ENCODE peak calls at places on chromosome 13, in seven cellular contexts. Z is mesendoderm, W is IMR-90, X is mesenchymal stem cell, B is H9, S is neuronal stem cell, L is H1. D is an unnamed sample.

GRCh38 chr13:110246530-110246929 is 60.4 kb downstream of the COL4A1 start:
- DNase-seq in W (no peak), Z (no peak), B (no peak), L (peak), S (no peak), X (no peak), D (no peak)

GRCh38 chr13:32309812-32310706 is 5.1 kb downstream of the ZAR1L start:
- DNase-seq in L (peak), B (peak), X (peak), Z (peak), S (peak), W (peak), D (peak)

GRCh38 chr13:83937579-83937978 is 55.3 kb upstream of the SLITRK1 start:
- DNase-seq in B (no peak), X (no peak), Z (no peak), W (no peak), L (no peak), S (no peak), D (no peak)

GRCh38 chr13:28329395-28330158 is 165.4 kb downstream of the FLT1 start:
- DNase-seq in X (peak), W (peak), B (no peak), Z (no peak), L (no peak), S (no peak), D (peak)

GRCh38 chr13:108595416-108596257 is 33.8 kb upstream of the MYO16 start:
- DNase-seq in X (no peak), L (no peak), W (no peak), B (no peak), Z (peak), S (no peak), D (no peak)

GRCh38 chr13:49620170-49620621 is 8.1 kb upstream of the ARL11 start:
- DNase-seq in X (no peak), B (no peak), Z (no peak), L (no peak), S (no peak), W (no peak), D (no peak)

GRCh38 chr13:95403349-95404140 is 102.3 kb upstream of the ABCC4 start:
- DNase-seq in X (peak), S (peak), Z (peak), W (no peak), L (peak), B (peak), D (no peak)

GRCh38 chr13:89457977-89458376 is 1786.8 kb downstream of the SLITRK5 start:
- DNase-seq in L (no peak), B (no peak), X (peak), Z (peak), W (peak), S (no peak), D (peak)

GRCh38 chr13:47188802-47189201 is 291.9 kb upstream of the HTR2A start:
- DNase-seq in Z (peak), L (no peak), S (no peak), B (no peak), X (peak), W (peak), D (peak)

GRCh38 chr13:113827021-113827420 is 36.9 kb downstream of the GAS6 start:
- DNase-seq in Z (no peak), X (no peak), B (no peak), S (no peak), L (no peak), W (no peak), D (no peak)

GRCh38 chr13:49935171-49936084 is 712 bp downstream of the SPRYD7 start:
- DNase-seq in W (peak), X (peak), L (no peak), Z (peak), B (peak), S (peak), D (peak)

GRCh38 chr13:95509521-95510315 is 42.8 kb upstream of the CLDN10 start:
- DNase-seq in X (peak), L (no peak), S (no peak), Z (peak), W (peak), B (no peak), D (no peak)

GRCh38 chr13:20721454-20722357 is 18.2 kb downstream of the IL17D start:
- DNase-seq in Z (peak), X (peak), B (peak), S (no peak), L (peak), W (peak), D (peak)

GRCh38 chr13:35882722-35883497 is 248.3 kb downstream of the DCLK1 start:
- DNase-seq in L (no peak), B (no peak), Z (no peak), S (no peak), X (peak), W (peak), D (no peak)

GRCh38 chr13:45546410-45546765 is 69.2 kb downstream of the ERICH6B start:
- DNase-seq in S (no peak), X (no peak), L (no peak), W (no peak), B (no peak), Z (no peak), D (peak)

GRCh38 chr13:84255226-84255625 is 373.0 kb upstream of the SLITRK1 start:
- DNase-seq in S (no peak), X (no peak), W (no peak), Z (no peak), L (no peak), B (no peak), D (no peak)

GRCh38 chr13:99403458-99403971 is 96.3 kb upstream of the GPR183 start:
- DNase-seq in L (no peak), W (no peak), Z (no peak), S (no peak), X (no peak), B (no peak), D (no peak)

GRCh38 chr13:52646967-52647366 is 4.7 kb downstream of the HNRNPA1L2 start:
- DNase-seq in L (no peak), S (no peak), W (no peak), B (no peak), X (no peak), Z (no peak), D (no peak)
- H2BK5ac ChIP-seq in L (no peak), S (no peak), W (no peak), B (no peak), X (no peak), Z (no peak), D (no peak)

DNA sequence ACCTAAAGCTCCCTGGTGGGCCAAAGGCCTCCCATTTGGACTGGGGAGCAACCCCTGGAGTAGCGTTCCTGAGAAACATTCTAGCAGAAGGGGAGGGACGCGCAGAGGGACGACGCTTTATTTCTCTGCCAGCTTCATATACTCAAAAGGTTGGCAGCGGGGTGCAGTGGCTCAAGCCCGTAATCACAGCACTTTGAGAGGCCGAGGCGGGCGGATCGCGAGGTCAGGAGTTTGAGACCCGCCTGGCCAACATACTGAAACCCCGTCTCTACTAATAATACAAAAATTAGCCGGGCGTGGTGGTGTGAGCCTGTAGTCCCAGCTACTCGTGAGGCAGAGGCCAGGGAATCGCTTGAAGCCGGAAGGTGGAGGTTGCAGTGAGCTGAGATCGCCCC is 16.8 kb downstream of the RB1 start:
- DNase-seq in L (no peak), X (no peak), Z (no peak), B (no peak), S (no peak), W (no peak), D (no peak)
- H2BK5ac ChIP-seq in L (no peak), X (no peak), Z (no peak), B (no peak), S (no peak), W (no peak), D (no peak)

GRCh38 chr13:111566567-111566966 is 246.1 kb downstream of the TEX29 start:
- DNase-seq in B (no peak), L (no peak), W (no peak), X (no peak), S (no peak), Z (no peak), D (no peak)
- H2BK5ac ChIP-seq in B (no peak), L (no peak), W (no peak), X (no peak), S (no peak), Z (no peak), D (no peak)

GRCh38 chr13:75217949-75218348 is 264.0 kb downstream of the TBC1D4 start:
- DNase-seq in X (peak), S (peak), W (peak), Z (no peak), L (no peak), B (no peak), D (no peak)
- H2BK5ac ChIP-seq in X (no peak), S (no peak), W (no peak), Z (no peak), L (no peak), B (no peak), D (no peak)

DNA sequence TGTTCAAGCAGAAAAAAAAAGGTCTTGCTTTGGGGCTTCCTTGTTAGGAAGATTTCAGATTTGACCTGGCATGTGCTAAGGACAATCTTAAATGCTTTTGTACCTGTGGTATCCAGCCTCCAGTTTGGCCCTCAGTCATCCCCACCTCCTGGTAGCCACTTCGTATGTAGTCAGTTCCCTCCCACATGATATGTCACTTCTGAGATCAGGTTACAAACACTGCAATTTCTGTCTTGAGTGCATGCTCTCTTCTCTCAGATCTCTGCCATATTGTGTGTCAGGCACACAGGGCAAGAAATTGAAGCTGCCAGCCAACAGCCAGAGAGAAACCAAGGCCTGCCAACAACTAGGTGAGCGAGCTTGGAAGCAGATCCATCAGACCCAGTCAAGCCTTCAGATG is 60.3 kb upstream of the STARD13 start:
- DNase-seq in W (no peak), X (no peak), S (no peak), Z (no peak), B (no peak), L (no peak), D (no peak)
- H2BK5ac ChIP-seq in W (no peak), X (no peak), S (no peak), Z (no peak), B (no peak), L (no peak), D (no peak)

DNA sequence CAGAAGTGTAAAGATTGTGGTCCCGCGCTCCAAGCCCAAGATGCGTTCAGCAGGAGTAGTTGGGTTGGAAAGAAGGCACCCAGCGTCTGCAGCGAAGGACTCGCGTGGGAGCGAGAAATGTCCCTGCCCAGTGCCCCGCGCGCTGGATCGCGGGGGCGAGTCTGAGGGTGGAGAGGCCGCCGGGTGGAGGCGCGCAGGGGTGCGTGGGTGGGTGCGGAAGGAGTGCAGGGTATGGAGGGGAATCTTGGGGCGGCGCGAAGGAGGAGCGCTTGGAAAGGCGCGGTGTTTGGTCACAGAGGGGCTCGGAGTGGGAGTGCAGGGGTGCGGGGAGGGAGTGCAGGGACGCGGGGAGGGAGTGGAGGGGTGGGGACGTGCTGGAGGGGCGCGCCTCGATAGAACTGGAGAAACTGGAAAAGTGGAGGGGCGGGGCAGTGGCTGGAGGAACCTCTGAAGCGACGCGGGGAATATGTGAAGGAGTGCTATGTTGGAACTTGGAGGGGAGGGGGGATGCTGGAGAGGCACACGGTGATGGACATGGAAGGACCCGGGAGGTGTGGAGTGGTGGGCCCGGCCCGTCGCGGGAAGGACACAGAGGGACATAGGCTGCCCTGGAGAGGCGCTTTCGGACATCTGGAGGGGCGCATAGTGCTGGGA is 21.1 kb upstream of the SGCG start:
- DNase-seq in L (no peak), X (no peak), B (peak), Z (peak), S (no peak), W (no peak), D (no peak)
- H2BK5ac ChIP-seq in L (no peak), X (no peak), B (no peak), Z (peak), S (peak), W (no peak), D (no peak)

GRCh38 chr13:29589967-29590366 is 5.5 kb downstream of the SLC7A1 start:
- DNase-seq in B (peak), S (no peak), X (no peak), W (no peak), L (no peak), Z (peak), D (peak)
- H2BK5ac ChIP-seq in B (no peak), S (no peak), X (no peak), W (peak), L (peak), Z (no peak), D (no peak)